ENCODE peak calls at places on chromosomes 6 and 20, in four cellular contexts. One of them, this sample, is unnamed. For H3K4me1, the result is how much of the 10 kb centered on the place peaks cover.

GRCh38 chr6:159100011-159100788 is 55.4 kb upstream of the TAGAP start:
- DNase-seq in effector memory CD4-positive, alpha-beta T cell: no peak
- DNase-seq in neural progenitor cell: no peak
- DNase-seq in OCI-LY7: no peak
- DNase-seq in this sample: no peak

GRCh38 chr20:59560588-59561227 is 43.6 kb upstream of the PHACTR3 start:
- DNase-seq in effector memory CD4-positive, alpha-beta T cell: no peak
- DNase-seq in neural progenitor cell: peak
- DNase-seq in OCI-LY7: peak
- DNase-seq in this sample: no peak

GRCh38 chr6:113697642-113698410 is 159.3 kb upstream of the MARCKS start:
- DNase-seq in effector memory CD4-positive, alpha-beta T cell: no peak
- DNase-seq in neural progenitor cell: no peak
- DNase-seq in OCI-LY7: no peak
- DNase-seq in this sample: no peak

GRCh38 chr6:50843842-50844241 is 25.2 kb downstream of the TFAP2B start:
- DNase-seq in effector memory CD4-positive, alpha-beta T cell: no peak
- DNase-seq in neural progenitor cell: peak
- DNase-seq in OCI-LY7: no peak
- DNase-seq in this sample: no peak

GRCh38 chr20:16293590-16293989 is 279.7 kb downstream of the KIF16B start:
- DNase-seq in effector memory CD4-positive, alpha-beta T cell: no peak
- DNase-seq in neural progenitor cell: no peak
- DNase-seq in OCI-LY7: no peak
- DNase-seq in this sample: no peak

GRCh38 chr6:26311385-26312095 is 53.5 kb upstream of the BTN3A2 start:
- DNase-seq in effector memory CD4-positive, alpha-beta T cell: no peak
- DNase-seq in neural progenitor cell: peak
- DNase-seq in OCI-LY7: peak
- DNase-seq in this sample: no peak

GRCh38 chr6:105726902-105727655 is 324.2 kb upstream of the PREP start:
- DNase-seq in effector memory CD4-positive, alpha-beta T cell: no peak
- DNase-seq in neural progenitor cell: no peak
- DNase-seq in OCI-LY7: no peak
- DNase-seq in this sample: no peak

GRCh38 chr6:14781707-14782306 is 464.1 kb upstream of the JARID2 start:
- DNase-seq in effector memory CD4-positive, alpha-beta T cell: no peak
- DNase-seq in neural progenitor cell: no peak
- DNase-seq in OCI-LY7: no peak
- DNase-seq in this sample: no peak

GRCh38 chr6:159045826-159046225 is 1.0 kb upstream of the TAGAP start:
- DNase-seq in effector memory CD4-positive, alpha-beta T cell: no peak
- DNase-seq in neural progenitor cell: no peak
- DNase-seq in OCI-LY7: peak
- DNase-seq in this sample: no peak

GRCh38 chr20:17653835-17654648 is 28.0 kb downstream of the RRBP1 start:
- DNase-seq in effector memory CD4-positive, alpha-beta T cell: no peak
- DNase-seq in neural progenitor cell: no peak
- DNase-seq in OCI-LY7: no peak
- DNase-seq in this sample: no peak

GRCh38 chr6:18515767-18516166 is 128.6 kb downstream of the RNF144B start:
- DNase-seq in effector memory CD4-positive, alpha-beta T cell: no peak
- DNase-seq in neural progenitor cell: no peak
- DNase-seq in OCI-LY7: no peak
- DNase-seq in this sample: no peak

GRCh38 chr6:27568226-27568889 is 95.5 kb upstream of the ZNF184 start:
- DNase-seq in effector memory CD4-positive, alpha-beta T cell: no peak
- DNase-seq in neural progenitor cell: peak
- DNase-seq in OCI-LY7: no peak
- DNase-seq in this sample: no peak

GRCh38 chr20:60224914-60225313 is 266.7 kb downstream of the CDH26 start:
- DNase-seq in effector memory CD4-positive, alpha-beta T cell: no peak
- DNase-seq in neural progenitor cell: peak
- DNase-seq in OCI-LY7: peak
- DNase-seq in this sample: no peak

GRCh38 chr6:130362128-130362527 is 3.7 kb upstream of the TMEM200A start:
- DNase-seq in effector memory CD4-positive, alpha-beta T cell: no peak
- DNase-seq in neural progenitor cell: peak
- DNase-seq in OCI-LY7: no peak
- DNase-seq in this sample: no peak

GRCh38 chr6:68628156-68628555 is 6.9 kb upstream of the ADGRB3 start:
- DNase-seq in effector memory CD4-positive, alpha-beta T cell: no peak
- DNase-seq in neural progenitor cell: no peak
- DNase-seq in OCI-LY7: no peak
- DNase-seq in this sample: no peak

GRCh38 chr6:2876210-2877056 is 26.7 kb downstream of the SERPINB9 start:
- DNase-seq in effector memory CD4-positive, alpha-beta T cell: no peak
- DNase-seq in neural progenitor cell: peak
- DNase-seq in OCI-LY7: peak
- DNase-seq in this sample: peak

GRCh38 chr6:140485740-140486467 is 1111.5 kb upstream of the CITED2 start:
- DNase-seq in effector memory CD4-positive, alpha-beta T cell: no peak
- DNase-seq in neural progenitor cell: no peak
- DNase-seq in OCI-LY7: no peak
- DNase-seq in this sample: no peak

GRCh38 chr6:80333342-80333741 is 226.9 kb downstream of the BCKDHB start:
- DNase-seq in effector memory CD4-positive, alpha-beta T cell: no peak
- DNase-seq in neural progenitor cell: no peak
- DNase-seq in OCI-LY7: no peak
- DNase-seq in this sample: no peak

GRCh38 chr20:46352370-46352938 is 44.2 kb upstream of the CDH22 start:
- DNase-seq in effector memory CD4-positive, alpha-beta T cell: no peak
- DNase-seq in neural progenitor cell: no peak
- DNase-seq in OCI-LY7: no peak
- DNase-seq in this sample: no peak

GRCh38 chr6:57242505-57242904 is 20.4 kb upstream of the RAB23 start:
- DNase-seq in effector memory CD4-positive, alpha-beta T cell: no peak
- DNase-seq in neural progenitor cell: no peak
- DNase-seq in OCI-LY7: no peak
- DNase-seq in this sample: no peak

GRCh38 chr6:142819603-142820335 is 125.2 kb downstream of the HIVEP2 start:
- DNase-seq in effector memory CD4-positive, alpha-beta T cell: peak
- DNase-seq in neural progenitor cell: no peak
- DNase-seq in OCI-LY7: peak
- DNase-seq in this sample: no peak

GRCh38 chr6:101294676-101295075 is 98.8 kb upstream of the GRIK2 start:
- DNase-seq in effector memory CD4-positive, alpha-beta T cell: no peak
- DNase-seq in neural progenitor cell: no peak
- DNase-seq in OCI-LY7: no peak
- DNase-seq in this sample: no peak

GRCh38 chr20:57772349-57772964 is 62.6 kb upstream of the PMEPA1 start:
- DNase-seq in effector memory CD4-positive, alpha-beta T cell: peak
- DNase-seq in neural progenitor cell: peak
- DNase-seq in OCI-LY7: no peak
- DNase-seq in this sample: no peak

GRCh38 chr6:30219244-30219643 is 6.0 kb upstream of the TRIM26 start:
- DNase-seq in effector memory CD4-positive, alpha-beta T cell: peak
- DNase-seq in neural progenitor cell: peak
- DNase-seq in OCI-LY7: peak
- DNase-seq in this sample: no peak

GRCh38 chr20:42567409-42567808 is 622.3 kb downstream of the PTPRT start:
- DNase-seq in effector memory CD4-positive, alpha-beta T cell: no peak
- DNase-seq in neural progenitor cell: no peak
- DNase-seq in OCI-LY7: no peak
- DNase-seq in this sample: no peak

GRCh38 chr6:7473805-7474329 is 67.6 kb upstream of the DSP start:
- DNase-seq in effector memory CD4-positive, alpha-beta T cell: no peak
- DNase-seq in neural progenitor cell: no peak
- DNase-seq in OCI-LY7: no peak
- DNase-seq in this sample: no peak

GRCh38 chr6:137923866-137924616 is 57.0 kb downstream of the TNFAIP3 start:
- DNase-seq in effector memory CD4-positive, alpha-beta T cell: no peak
- DNase-seq in neural progenitor cell: no peak
- DNase-seq in OCI-LY7: no peak
- DNase-seq in this sample: no peak

GRCh38 chr6:91144161-91144560 is 557.3 kb upstream of the MAP3K7 start:
- DNase-seq in effector memory CD4-positive, alpha-beta T cell: no peak
- DNase-seq in neural progenitor cell: no peak
- DNase-seq in OCI-LY7: no peak
- DNase-seq in this sample: no peak

GRCh38 chr6:156780117-156780641 is 3.0 kb downstream of the ARID1B start:
- DNase-seq in effector memory CD4-positive, alpha-beta T cell: peak
- DNase-seq in neural progenitor cell: peak
- DNase-seq in OCI-LY7: peak
- DNase-seq in this sample: peak

GRCh38 chr6:156782691-156783320 is 5.6 kb downstream of the ARID1B start:
- DNase-seq in effector memory CD4-positive, alpha-beta T cell: no peak
- DNase-seq in neural progenitor cell: no peak
- DNase-seq in OCI-LY7: no peak
- DNase-seq in this sample: no peak

GRCh38 chr6:156781882-156782631 is 4.9 kb downstream of the ARID1B start:
- DNase-seq in effector memory CD4-positive, alpha-beta T cell: no peak
- DNase-seq in neural progenitor cell: no peak
- DNase-seq in OCI-LY7: no peak
- DNase-seq in this sample: no peak

GRCh38 chr6:156779206-156780116 is 2.3 kb downstream of the ARID1B start:
- DNase-seq in effector memory CD4-positive, alpha-beta T cell: peak
- DNase-seq in neural progenitor cell: peak
- DNase-seq in OCI-LY7: peak
- DNase-seq in this sample: peak

GRCh38 chr6:156780962-156781705 is 4.0 kb downstream of the ARID1B start:
- DNase-seq in effector memory CD4-positive, alpha-beta T cell: no peak
- DNase-seq in neural progenitor cell: no peak
- DNase-seq in OCI-LY7: no peak
- DNase-seq in this sample: no peak
- H3K27ac ChIP-seq in effector memory CD4-positive, alpha-beta T cell: peak
- H3K27ac ChIP-seq in neural progenitor cell: no peak
- H3K27ac ChIP-seq in OCI-LY7: peak
- H3K27ac ChIP-seq in this sample: no peak

GRCh38 chr20:49482173-49482572 is 295 bp downstream of the KCNB1 start:
- DNase-seq in effector memory CD4-positive, alpha-beta T cell: no peak
- DNase-seq in neural progenitor cell: peak
- DNase-seq in OCI-LY7: no peak
- DNase-seq in this sample: peak

GRCh38 chr20:49481116-49481515 is 1.4 kb downstream of the KCNB1 start:
- DNase-seq in effector memory CD4-positive, alpha-beta T cell: no peak
- DNase-seq in neural progenitor cell: no peak
- DNase-seq in OCI-LY7: no peak
- DNase-seq in this sample: no peak

GRCh38 chr20:49478754-49479689 is 3.4 kb downstream of the KCNB1 start:
- DNase-seq in effector memory CD4-positive, alpha-beta T cell: no peak
- DNase-seq in neural progenitor cell: no peak
- DNase-seq in OCI-LY7: no peak
- DNase-seq in this sample: no peak

GRCh38 chr20:49479785-49480184 is 2.7 kb downstream of the KCNB1 start:
- DNase-seq in effector memory CD4-positive, alpha-beta T cell: no peak
- DNase-seq in neural progenitor cell: peak
- DNase-seq in OCI-LY7: no peak
- DNase-seq in this sample: no peak

DNA sequence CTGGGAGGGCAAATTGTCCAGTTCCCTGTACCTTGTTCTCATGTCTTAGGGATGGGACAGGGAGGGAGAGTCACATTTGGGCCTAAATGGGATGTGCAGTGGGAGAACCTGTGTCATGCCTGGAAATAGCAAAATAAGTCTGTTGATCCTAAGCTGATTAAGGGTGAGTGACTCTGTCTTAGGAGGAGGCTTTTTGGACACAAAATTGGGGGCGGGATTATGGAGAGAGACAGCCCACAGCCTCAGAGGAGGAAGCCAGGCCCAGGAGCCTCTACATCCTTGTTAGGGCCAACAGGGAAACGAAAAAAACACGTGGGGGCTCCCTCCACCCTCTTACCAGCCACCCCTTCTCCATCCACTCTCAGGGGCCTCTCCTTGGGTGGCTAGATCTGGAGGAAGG is 2.2 kb downstream of the KCNB1 start:
- DNase-seq in effector memory CD4-positive, alpha-beta T cell: no peak
- DNase-seq in neural progenitor cell: peak
- DNase-seq in OCI-LY7: no peak
- DNase-seq in this sample: no peak
- H3K4me1 ChIP-seq in effector memory CD4-positive, alpha-beta T cell: under half
- H3K4me1 ChIP-seq in neural progenitor cell: under half
- H3K4me1 ChIP-seq in OCI-LY7: under half
- H3K4me1 ChIP-seq in this sample: under half

GRCh38 chr6:33319939-33320314 is 2.4 kb upstream of the ZBTB22 start:
- DNase-seq in effector memory CD4-positive, alpha-beta T cell: no peak
- DNase-seq in neural progenitor cell: no peak
- DNase-seq in OCI-LY7: no peak
- DNase-seq in this sample: no peak

GRCh38 chr6:33318426-33319073 is 1.0 kb upstream of the ZBTB22 start:
- DNase-seq in effector memory CD4-positive, alpha-beta T cell: no peak
- DNase-seq in neural progenitor cell: no peak
- DNase-seq in OCI-LY7: no peak
- DNase-seq in this sample: no peak

GRCh38 chr6:33320315-33321181 is 3.0 kb upstream of the ZBTB22 start:
- DNase-seq in effector memory CD4-positive, alpha-beta T cell: no peak
- DNase-seq in neural progenitor cell: no peak
- DNase-seq in OCI-LY7: no peak
- DNase-seq in this sample: peak

GRCh38 chr6:33323623-33323948 is 6.0 kb upstream of the ZBTB22 start:
- DNase-seq in effector memory CD4-positive, alpha-beta T cell: no peak
- DNase-seq in neural progenitor cell: no peak
- DNase-seq in OCI-LY7: no peak
- DNase-seq in this sample: no peak

DNA sequence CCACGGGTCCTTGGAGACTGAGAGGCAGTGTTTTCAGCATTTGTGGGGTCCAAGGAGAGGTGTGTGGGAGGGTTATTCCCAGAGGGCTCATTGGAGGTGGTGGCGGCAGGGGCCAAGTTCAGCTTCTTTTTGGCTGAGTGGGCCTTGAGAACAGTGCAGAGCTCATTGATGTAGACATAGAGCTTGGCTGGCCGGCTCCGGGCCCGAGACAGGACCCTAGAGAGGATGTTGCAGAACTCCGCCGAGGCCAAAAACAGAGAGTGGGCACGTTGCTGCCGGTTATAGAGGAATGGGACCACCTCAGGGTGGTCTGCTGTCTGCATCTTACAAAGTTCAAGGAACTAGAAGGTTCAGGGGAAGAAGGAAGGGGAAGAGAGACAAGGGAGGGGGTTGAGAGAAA is 3.7 kb upstream of the ZBTB22 start:
- DNase-seq in effector memory CD4-positive, alpha-beta T cell: no peak
- DNase-seq in neural progenitor cell: no peak
- DNase-seq in OCI-LY7: no peak
- DNase-seq in this sample: no peak
- H3K27ac ChIP-seq in effector memory CD4-positive, alpha-beta T cell: peak
- H3K27ac ChIP-seq in neural progenitor cell: no peak
- H3K27ac ChIP-seq in OCI-LY7: peak
- H3K27ac ChIP-seq in this sample: peak

DNA sequence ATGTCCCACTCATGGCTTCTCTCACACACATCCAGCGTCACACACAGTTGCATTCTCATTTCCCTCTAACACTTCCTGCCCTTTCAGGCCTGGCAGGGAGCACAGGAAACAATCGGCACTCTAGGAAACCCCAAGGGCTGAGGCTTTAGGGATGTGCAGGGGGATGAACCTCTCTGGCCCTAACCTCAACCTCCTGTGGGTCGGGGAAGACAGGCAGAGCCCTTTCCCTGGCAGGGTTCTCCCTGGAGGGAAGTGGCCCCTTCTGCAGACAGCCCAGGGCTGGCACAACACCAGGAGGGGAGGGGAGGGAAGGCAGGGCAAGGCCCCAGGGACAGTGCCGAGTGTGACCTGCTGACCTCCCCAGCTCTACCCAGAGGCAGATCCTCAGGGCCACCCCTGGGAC is 2.7 kb downstream of the TEAD3 start:
- DNase-seq in effector memory CD4-positive, alpha-beta T cell: no peak
- DNase-seq in neural progenitor cell: peak
- DNase-seq in OCI-LY7: no peak
- DNase-seq in this sample: no peak
- H3K4me1 ChIP-seq in effector memory CD4-positive, alpha-beta T cell: under half
- H3K4me1 ChIP-seq in neural progenitor cell: half or more
- H3K4me1 ChIP-seq in OCI-LY7: under half
- H3K4me1 ChIP-seq in this sample: half or more

GRCh38 chr6:37987559-37987958 is 168.0 kb downstream of the ZFAND3 start:
- DNase-seq in effector memory CD4-positive, alpha-beta T cell: no peak
- DNase-seq in neural progenitor cell: no peak
- DNase-seq in OCI-LY7: no peak
- DNase-seq in this sample: no peak
- H3K27ac ChIP-seq in effector memory CD4-positive, alpha-beta T cell: no peak
- H3K27ac ChIP-seq in neural progenitor cell: no peak
- H3K27ac ChIP-seq in OCI-LY7: no peak
- H3K27ac ChIP-seq in this sample: no peak

This sample was measured in heart right ventricle.